ENCODE peak calls at places on chromosome 13, in eight cellular contexts. U is cardiac fibroblast, D is type B pancreatic cell, B is ascending aorta, L is body of pancreas, T is fibroblast of pulmonary artery, N is neural progenitor cell, E is WTC11. W is an unnamed sample.

GRCh38 chr13:81171065-81171647 is 830.2 kb upstream of the SPRY2 start:
- DNase-seq in U (peak; percentile 18), D (no peak), B (no peak), L (no peak), T (peak; percentile 36), N (peak; percentile 18), E (no peak), W (no peak)

GRCh38 chr13:33236021-33236420 is 49.5 kb downstream of the STARD13 start:
- DNase-seq in U (peak; percentile 64), D (no peak), B (no peak), L (no peak), T (peak; percentile 72), N (no peak), E (no peak), W (no peak)

GRCh38 chr13:113001251-113002140 is 32.5 kb downstream of the MCF2L start:
- DNase-seq in U (peak; percentile 17), D (peak; percentile 82), B (no peak), L (peak; percentile 63), T (peak; percentile 8), N (peak; percentile 84), E (no peak), W (peak; percentile 65)

GRCh38 chr13:41694902-41695301 is 237.6 kb downstream of the RGCC start:
- DNase-seq in U (peak; percentile 94), D (no peak), B (peak; percentile 48), L (peak; percentile 39), T (peak; percentile 95), N (no peak), E (no peak), W (no peak)

GRCh38 chr13:101298517-101298916 is 117.8 kb downstream of the NALCN start:
- DNase-seq in U (no peak), D (no peak), B (no peak), L (no peak), T (no peak), N (no peak), E (no peak), W (no peak)

GRCh38 chr13:44393391-44393790 is 19.8 kb downstream of the SERP2 start:
- DNase-seq in U (no peak), D (no peak), B (no peak), L (no peak), T (no peak), N (no peak), E (no peak), W (no peak)

GRCh38 chr13:77065456-77066147 is 38.6 kb upstream of the FBXL3 start:
- DNase-seq in U (no peak), D (no peak), B (no peak), L (no peak), T (no peak), N (no peak), E (no peak), W (no peak)

GRCh38 chr13:30735025-30735967 is at the start of gene ALOX5AP:
- DNase-seq in U (no peak), D (no peak), B (no peak), L (no peak), T (no peak), N (no peak), E (no peak), W (no peak)

DNA sequence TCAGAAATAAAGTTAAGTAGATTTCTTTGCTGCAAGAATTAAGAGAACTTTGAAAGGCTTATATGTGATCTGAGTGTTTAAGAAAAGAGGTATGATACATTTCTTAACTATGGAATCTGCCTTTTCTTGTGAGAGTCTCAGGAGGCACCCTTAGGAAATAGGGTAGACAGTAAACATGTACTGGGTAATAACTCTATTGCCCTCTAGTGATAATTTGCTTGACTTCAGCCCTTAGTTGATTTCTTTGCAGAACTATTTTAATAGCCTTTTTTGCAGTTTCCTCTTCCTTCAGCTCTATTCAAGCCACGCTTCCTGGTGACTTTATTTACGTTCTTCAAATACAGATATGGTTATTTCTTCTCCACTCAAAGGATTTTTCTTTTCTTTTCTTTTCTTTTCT is 37.0 kb upstream of the CCNA1 start:
- DNase-seq in U (peak; percentile 83), D (no peak), B (no peak), L (no peak), T (peak; percentile 77), N (no peak), E (no peak), W (no peak)
- TF ChIP-seq CTCF in U (peak; percentile 60), D (peak; percentile 49), B (no peak), L (peak; percentile 37), T (peak; percentile 65), N (peak; percentile 33), E (no peak), W (no peak)

GRCh38 chr13:45584816-45585215 is 30.7 kb downstream of the ERICH6B start:
- DNase-seq in U (no peak), D (no peak), B (no peak), L (no peak), T (no peak), N (peak; percentile 9), E (no peak), W (no peak)
- TF ChIP-seq CTCF in U (peak; percentile 9), D (no peak), B (no peak), L (no peak), T (peak; percentile 6), N (peak; percentile 36), E (no peak), W (peak; percentile 21)

DNA sequence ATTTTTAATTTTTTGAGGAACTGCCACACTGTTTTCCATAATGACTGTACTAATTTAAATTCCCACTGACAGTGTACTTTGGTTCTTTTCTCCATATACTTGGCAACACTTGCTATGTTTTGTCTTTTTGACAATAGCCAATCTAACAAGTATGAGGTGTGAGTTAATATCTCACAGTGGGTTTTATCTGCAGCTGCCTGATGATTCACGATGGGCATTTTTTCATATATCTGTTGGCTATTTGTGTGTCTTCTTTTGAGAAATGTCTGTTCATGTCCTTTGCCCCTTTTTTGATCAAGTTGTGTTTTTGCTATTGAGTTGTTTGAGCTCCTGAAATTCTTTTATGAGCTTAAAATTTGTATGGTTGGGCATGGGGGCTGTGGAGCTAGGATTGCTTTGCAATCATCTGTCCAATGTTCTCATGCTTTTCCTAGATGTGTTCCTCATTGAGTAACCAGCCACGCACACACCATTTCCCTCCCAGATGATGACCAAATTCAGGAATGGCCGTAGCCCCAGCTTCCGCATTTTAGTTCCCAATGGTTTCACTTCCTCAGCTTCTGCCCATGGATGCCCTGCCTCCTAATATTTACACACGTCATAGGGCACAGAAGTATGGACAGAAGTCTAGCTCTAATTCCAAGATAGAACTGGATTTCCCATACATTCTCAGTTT is 379.9 kb upstream of the SGCG start:
- DNase-seq in U (peak; percentile 6), D (no peak), B (peak; percentile 21), L (no peak), T (peak; percentile 13), N (no peak), E (no peak), W (no peak)
- TF ChIP-seq CTCF in U (no peak), D (no peak), B (no peak), L (no peak), T (no peak), N (no peak), E (no peak), W (no peak)

DNA sequence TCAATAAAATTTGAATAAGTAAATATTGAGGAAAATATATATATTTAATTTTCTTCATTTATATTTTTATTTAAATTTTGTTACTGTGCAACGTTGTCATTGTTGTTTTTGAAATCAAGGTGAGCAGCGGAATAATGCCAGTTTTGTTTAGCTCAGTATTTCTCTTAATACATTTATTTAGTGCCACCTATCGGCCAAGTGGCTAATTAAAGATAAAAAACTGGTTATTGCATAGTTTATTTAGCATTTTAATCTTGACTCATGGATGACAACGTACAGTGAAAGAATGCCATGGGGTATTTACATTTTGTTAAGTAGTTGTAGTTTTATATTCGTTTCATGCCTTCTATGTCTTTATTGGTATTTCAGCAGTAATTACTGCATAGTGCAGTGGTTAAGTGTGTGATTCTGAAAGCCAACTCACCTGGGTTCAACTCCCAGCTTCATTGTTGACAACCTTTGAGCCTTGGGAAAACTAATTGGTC is 265.9 kb downstream of the MYO16 start:
- DNase-seq in U (peak; percentile 52), D (no peak), B (no peak), L (no peak), T (peak; percentile 52), N (peak; percentile 57), E (no peak), W (no peak)
- TF ChIP-seq CTCF in U (peak; percentile 38), D (peak; percentile 85), B (peak; percentile 12), L (peak; percentile 64), T (peak; percentile 52), N (peak; percentile 70), E (peak; percentile 41), W (peak; percentile 85)

GRCh38 chr13:105466376-105466775 is 1069.1 kb downstream of the EFNB2 start:
- DNase-seq in U (no peak), D (no peak), B (no peak), L (no peak), T (no peak), N (peak; percentile 62), E (no peak), W (no peak)
- TF ChIP-seq CTCF in U (no peak), D (no peak), B (no peak), L (no peak), T (no peak), N (no peak), E (no peak), W (no peak)

W was measured in neural crest cell.